ENCODE peak calls at places on chromosome 1, in six cellular contexts. One of them, this sample, is unnamed.

GRCh38 chr1:235411489-235412486 is 44.6 kb downstream of the TBCE start:
- DNase-seq in GM13977: no peak
- DNase-seq in Peyer's patch: no peak
- DNase-seq in transverse colon: peak
- DNase-seq in PC-3: no peak
- DNase-seq in lower leg skin: no peak
- DNase-seq in this sample: no peak

GRCh38 chr1:245396615-245397014 is 241.8 kb downstream of the KIF26B start:
- DNase-seq in GM13977: no peak
- DNase-seq in Peyer's patch: no peak
- DNase-seq in transverse colon: no peak
- DNase-seq in PC-3: no peak
- DNase-seq in lower leg skin: no peak
- DNase-seq in this sample: no peak

GRCh38 chr1:40738831-40739230 is 44.8 kb upstream of the KCNQ4 start:
- DNase-seq in GM13977: no peak
- DNase-seq in Peyer's patch: no peak
- DNase-seq in transverse colon: no peak
- DNase-seq in PC-3: no peak
- DNase-seq in lower leg skin: no peak
- DNase-seq in this sample: no peak

GRCh38 chr1:219189021-219189824 is 15.5 kb downstream of the LYPLAL1 start:
- DNase-seq in GM13977: peak
- DNase-seq in Peyer's patch: no peak
- DNase-seq in transverse colon: no peak
- DNase-seq in PC-3: peak
- DNase-seq in lower leg skin: no peak
- DNase-seq in this sample: no peak

GRCh38 chr1:151993734-151994496 is at the start of gene S100A10:
- DNase-seq in GM13977: peak
- DNase-seq in Peyer's patch: peak
- DNase-seq in transverse colon: peak
- DNase-seq in PC-3: peak
- DNase-seq in lower leg skin: peak
- DNase-seq in this sample: peak

GRCh38 chr1:99731384-99731783 is 35.1 kb downstream of the FRRS1 start:
- DNase-seq in GM13977: no peak
- DNase-seq in Peyer's patch: no peak
- DNase-seq in transverse colon: no peak
- DNase-seq in PC-3: peak
- DNase-seq in lower leg skin: no peak
- DNase-seq in this sample: no peak

GRCh38 chr1:33041026-33041425 is 4.3 kb upstream of the AK2 start:
- DNase-seq in GM13977: no peak
- DNase-seq in Peyer's patch: no peak
- DNase-seq in transverse colon: no peak
- DNase-seq in PC-3: no peak
- DNase-seq in lower leg skin: no peak
- DNase-seq in this sample: no peak

GRCh38 chr1:180911640-180912161 is 996 bp upstream of the KIAA1614 start:
- DNase-seq in GM13977: no peak
- DNase-seq in Peyer's patch: no peak
- DNase-seq in transverse colon: no peak
- DNase-seq in PC-3: no peak
- DNase-seq in lower leg skin: peak
- DNase-seq in this sample: no peak

GRCh38 chr1:201982923-201983805 is 716 bp downstream of the RNPEP start:
- DNase-seq in GM13977: peak
- DNase-seq in Peyer's patch: peak
- DNase-seq in transverse colon: peak
- DNase-seq in PC-3: peak
- DNase-seq in lower leg skin: peak
- DNase-seq in this sample: peak

GRCh38 chr1:46134660-46135331 is 2.4 kb upstream of the PIK3R3 start:
- DNase-seq in GM13977: peak
- DNase-seq in Peyer's patch: no peak
- DNase-seq in transverse colon: no peak
- DNase-seq in PC-3: peak
- DNase-seq in lower leg skin: peak
- DNase-seq in this sample: no peak

GRCh38 chr1:151704246-151704645 is 12.4 kb downstream of the CELF3 start:
- DNase-seq in GM13977: no peak
- DNase-seq in Peyer's patch: no peak
- DNase-seq in transverse colon: no peak
- DNase-seq in PC-3: no peak
- DNase-seq in lower leg skin: peak
- DNase-seq in this sample: no peak

GRCh38 chr1:195450794-195451193 is 1157.4 kb downstream of the KCNT2 start:
- DNase-seq in GM13977: no peak
- DNase-seq in Peyer's patch: no peak
- DNase-seq in transverse colon: no peak
- DNase-seq in PC-3: no peak
- DNase-seq in lower leg skin: no peak
- DNase-seq in this sample: no peak

GRCh38 chr1:200561856-200562214 is 58.7 kb downstream of the KIF14 start:
- DNase-seq in GM13977: peak
- DNase-seq in Peyer's patch: no peak
- DNase-seq in transverse colon: no peak
- DNase-seq in PC-3: no peak
- DNase-seq in lower leg skin: no peak
- DNase-seq in this sample: no peak

GRCh38 chr1:9835404-9835757 is 11.6 kb upstream of the CLSTN1 start:
- DNase-seq in GM13977: no peak
- DNase-seq in Peyer's patch: no peak
- DNase-seq in transverse colon: peak
- DNase-seq in PC-3: no peak
- DNase-seq in lower leg skin: peak
- DNase-seq in this sample: no peak

GRCh38 chr1:9836632-9836960 is 12.8 kb upstream of the CLSTN1 start:
- DNase-seq in GM13977: no peak
- DNase-seq in Peyer's patch: no peak
- DNase-seq in transverse colon: no peak
- DNase-seq in PC-3: no peak
- DNase-seq in lower leg skin: no peak
- DNase-seq in this sample: no peak

GRCh38 chr1:9838946-9839345 is 15.2 kb upstream of the CLSTN1 start:
- DNase-seq in GM13977: no peak
- DNase-seq in Peyer's patch: no peak
- DNase-seq in transverse colon: no peak
- DNase-seq in PC-3: no peak
- DNase-seq in lower leg skin: peak
- DNase-seq in this sample: no peak

GRCh38 chr1:9833632-9834031 is 9.9 kb upstream of the CLSTN1 start:
- DNase-seq in GM13977: no peak
- DNase-seq in Peyer's patch: no peak
- DNase-seq in transverse colon: peak
- DNase-seq in PC-3: no peak
- DNase-seq in lower leg skin: peak
- DNase-seq in this sample: no peak

DNA sequence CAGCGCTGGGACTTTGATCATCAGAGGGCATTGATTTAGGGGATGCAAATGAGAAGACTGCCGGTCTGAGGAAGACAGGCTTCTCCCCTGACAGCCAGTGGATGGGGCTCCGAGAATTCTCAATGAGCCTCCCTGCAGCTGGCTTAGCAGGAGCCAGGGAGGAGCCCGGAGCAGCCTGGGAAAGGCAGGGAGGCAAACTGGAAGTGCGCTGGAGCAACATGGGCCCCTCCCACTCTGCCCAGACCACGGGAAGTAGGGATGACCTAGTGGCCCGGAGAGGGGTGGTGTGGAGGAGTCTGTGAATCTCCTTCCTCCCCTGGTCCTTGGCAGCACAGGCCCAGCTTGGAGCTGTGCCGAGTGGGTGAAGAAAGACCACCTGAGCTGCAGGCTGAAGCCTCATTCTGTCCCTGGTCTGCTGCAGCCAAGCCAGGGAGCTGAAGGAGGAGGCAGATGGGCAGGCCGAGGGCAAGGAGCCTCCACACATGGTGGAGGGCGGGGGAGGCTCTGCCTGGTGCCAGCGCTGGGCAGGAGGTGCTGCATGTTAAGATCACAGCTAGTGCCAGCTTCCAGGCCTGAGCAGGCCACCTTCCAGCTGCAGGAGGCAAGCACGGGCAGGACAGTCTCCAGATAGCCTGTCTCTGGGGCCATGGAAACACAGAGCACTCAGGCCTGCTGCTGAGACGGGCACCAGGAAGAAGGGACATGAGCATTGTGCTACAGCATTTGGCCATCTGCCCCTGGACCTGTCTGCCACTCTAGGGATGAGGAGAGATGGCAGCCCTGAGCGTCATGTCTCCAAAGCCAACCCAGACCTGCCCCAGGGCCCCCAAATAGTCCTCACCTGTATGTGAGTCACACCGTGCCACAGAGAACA is 12.2 kb upstream of the CLSTN1 start:
- DNase-seq in GM13977: no peak
- DNase-seq in Peyer's patch: no peak
- DNase-seq in transverse colon: peak
- DNase-seq in PC-3: peak
- DNase-seq in lower leg skin: peak
- DNase-seq in this sample: no peak
- TF ChIP-seq CTCF in GM13977: no peak
- TF ChIP-seq CTCF in Peyer's patch: no peak
- TF ChIP-seq CTCF in transverse colon: no peak
- TF ChIP-seq CTCF in PC-3: no peak
- TF ChIP-seq CTCF in lower leg skin: no peak
- TF ChIP-seq CTCF in this sample: no peak

DNA sequence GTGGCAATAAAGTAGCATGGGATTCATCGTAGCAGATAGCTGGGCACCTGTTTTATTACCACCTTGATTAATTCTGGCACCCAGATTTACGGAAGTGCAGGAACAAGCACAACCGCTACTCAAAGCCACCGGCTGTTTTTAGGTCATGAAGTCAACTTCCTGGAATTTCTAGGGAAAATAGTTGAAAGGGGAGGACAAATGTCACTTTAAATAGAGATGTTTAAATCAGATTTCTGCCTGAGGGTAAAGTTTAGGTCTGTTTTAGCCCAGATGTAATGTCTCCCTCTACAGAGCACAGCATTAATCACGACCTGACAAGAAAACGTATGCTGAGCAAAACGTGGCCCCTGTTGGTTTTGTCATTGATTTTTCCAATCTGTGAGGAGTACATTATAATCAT is 8.0 kb downstream of the ADGRL2 start:
- DNase-seq in GM13977: no peak
- DNase-seq in Peyer's patch: no peak
- DNase-seq in transverse colon: no peak
- DNase-seq in PC-3: peak
- DNase-seq in lower leg skin: no peak
- DNase-seq in this sample: no peak
- TF ChIP-seq CTCF in GM13977: no peak
- TF ChIP-seq CTCF in Peyer's patch: no peak
- TF ChIP-seq CTCF in transverse colon: no peak
- TF ChIP-seq CTCF in PC-3: peak
- TF ChIP-seq CTCF in lower leg skin: no peak
- TF ChIP-seq CTCF in this sample: no peak

GRCh38 chr1:75130865-75131592 is 3.2 kb upstream of the LHX8 start:
- DNase-seq in GM13977: no peak
- DNase-seq in Peyer's patch: no peak
- DNase-seq in transverse colon: no peak
- DNase-seq in PC-3: no peak
- DNase-seq in lower leg skin: no peak
- DNase-seq in this sample: no peak
- TF ChIP-seq CTCF in GM13977: no peak
- TF ChIP-seq CTCF in Peyer's patch: no peak
- TF ChIP-seq CTCF in transverse colon: no peak
- TF ChIP-seq CTCF in PC-3: no peak
- TF ChIP-seq CTCF in lower leg skin: no peak
- TF ChIP-seq CTCF in this sample: no peak

GRCh38 chr1:77636864-77637263 is 45.6 kb downstream of the ZZZ3 start:
- DNase-seq in GM13977: no peak
- DNase-seq in Peyer's patch: no peak
- DNase-seq in transverse colon: no peak
- DNase-seq in PC-3: no peak
- DNase-seq in lower leg skin: no peak
- DNase-seq in this sample: no peak

GRCh38 chr1:77639557-77640069 is 42.8 kb downstream of the ZZZ3 start:
- DNase-seq in GM13977: no peak
- DNase-seq in Peyer's patch: no peak
- DNase-seq in transverse colon: no peak
- DNase-seq in PC-3: no peak
- DNase-seq in lower leg skin: no peak
- DNase-seq in this sample: no peak

GRCh38 chr1:77642196-77642595 is 40.3 kb downstream of the ZZZ3 start:
- DNase-seq in GM13977: no peak
- DNase-seq in Peyer's patch: no peak
- DNase-seq in transverse colon: no peak
- DNase-seq in PC-3: no peak
- DNase-seq in lower leg skin: no peak
- DNase-seq in this sample: no peak

GRCh38 chr1:77642941-77643340 is 39.5 kb downstream of the ZZZ3 start:
- DNase-seq in GM13977: no peak
- DNase-seq in Peyer's patch: no peak
- DNase-seq in transverse colon: no peak
- DNase-seq in PC-3: no peak
- DNase-seq in lower leg skin: no peak
- DNase-seq in this sample: no peak

DNA sequence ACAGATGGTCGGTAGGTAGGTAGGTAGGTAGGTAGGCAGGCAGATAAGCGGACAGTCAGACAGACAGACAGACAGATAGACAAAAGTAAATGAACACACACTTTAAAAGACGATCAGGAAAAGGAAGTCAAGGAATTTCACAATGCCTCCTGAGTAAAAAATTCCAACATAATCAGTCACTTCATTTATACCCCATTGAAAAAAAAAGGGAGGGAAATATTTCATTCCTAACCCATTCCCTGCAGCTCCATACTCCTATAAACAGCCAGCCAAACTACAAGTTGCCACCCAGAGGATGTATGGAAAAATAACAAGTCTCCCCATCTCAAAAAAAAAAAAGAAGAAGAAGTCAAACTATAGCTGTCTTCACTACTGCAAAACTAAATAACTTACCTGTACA is 43.4 kb downstream of the ZZZ3 start:
- DNase-seq in GM13977: no peak
- DNase-seq in Peyer's patch: no peak
- DNase-seq in transverse colon: no peak
- DNase-seq in PC-3: peak
- DNase-seq in lower leg skin: no peak
- DNase-seq in this sample: no peak
- TF ChIP-seq CTCF in GM13977: no peak
- TF ChIP-seq CTCF in Peyer's patch: no peak
- TF ChIP-seq CTCF in transverse colon: no peak
- TF ChIP-seq CTCF in PC-3: no peak
- TF ChIP-seq CTCF in lower leg skin: no peak
- TF ChIP-seq CTCF in this sample: no peak

GRCh38 chr1:924619-925323 is 1.0 kb downstream of the SAMD11 start:
- DNase-seq in GM13977: no peak
- DNase-seq in Peyer's patch: no peak
- DNase-seq in transverse colon: peak
- DNase-seq in PC-3: peak
- DNase-seq in lower leg skin: no peak
- DNase-seq in this sample: no peak
- TF ChIP-seq CTCF in GM13977: peak
- TF ChIP-seq CTCF in Peyer's patch: no peak
- TF ChIP-seq CTCF in transverse colon: no peak
- TF ChIP-seq CTCF in PC-3: no peak
- TF ChIP-seq CTCF in lower leg skin: no peak
- TF ChIP-seq CTCF in this sample: no peak